ENCODE peak calls at places on chromosomes 1 and 21, in ten cellular contexts. D, H, N, O, G, M, X, Q, E and C are unnamed samples.
A peak's percentile ranks its signal among the peaks of the same experiment; 100 is the strongest.

GRCh38 chr1:9875636-9876000 is 34.5 kb downstream of the CTNNBIP1 start:
- DNase-seq in D (no peak), H (no peak), N (no peak), O (no peak), G (no peak), M (no peak), X (no peak), Q (no peak), E (no peak), C (no peak)

GRCh38 chr1:173280899-173281660 is 73.9 kb upstream of the TNFSF4 start:
- DNase-seq in D (no peak), H (no peak), N (no peak), O (no peak), G (no peak), M (no peak), X (peak; percentile 47), Q (no peak), E (no peak), C (no peak)

GRCh38 chr1:117164209-117164608 is 42.7 kb upstream of the TRIM45 start:
- DNase-seq in D (no peak), H (no peak), N (no peak), O (no peak), G (no peak), M (no peak), X (no peak), Q (no peak), E (no peak), C (no peak)

GRCh38 chr1:153488731-153489130 is 28.3 kb upstream of the S100A7 start:
- DNase-seq in D (peak; percentile 83), H (no peak), N (peak; percentile 85), O (no peak), G (no peak), M (no peak), X (no peak), Q (no peak), E (peak; percentile 60), C (no peak)

GRCh38 chr1:248599396-248599795 is 1.9 kb upstream of the OR2T10 start:
- DNase-seq in D (no peak), H (no peak), N (no peak), O (no peak), G (no peak), M (no peak), X (no peak), Q (no peak), E (no peak), C (no peak)

GRCh38 chr1:150661156-150661555 is 31.7 kb upstream of the ENSA start:
- DNase-seq in D (no peak), H (no peak), N (no peak), O (no peak), G (no peak), M (no peak), X (no peak), Q (no peak), E (no peak), C (no peak)

GRCh38 chr1:40998668-40999067 is 19.2 kb downstream of the CTPS1 start:
- DNase-seq in D (no peak), H (no peak), N (no peak), O (no peak), G (no peak), M (no peak), X (no peak), Q (no peak), E (no peak), C (no peak)

GRCh38 chr1:32380061-32380460 is 14.2 kb downstream of the BSDC1 start:
- DNase-seq in D (no peak), H (no peak), N (no peak), O (no peak), G (no peak), M (no peak), X (no peak), Q (no peak), E (no peak), C (no peak)

GRCh38 chr1:241608379-241609033 is 31.7 kb downstream of the CHML start:
- DNase-seq in D (peak; percentile 58), H (no peak), N (peak; percentile 71), O (no peak), G (no peak), M (peak; percentile 34), X (peak; percentile 79), Q (no peak), E (no peak), C (no peak)

GRCh38 chr1:111515291-111516007 is 12.0 kb upstream of the ADORA3 start:
- DNase-seq in D (peak; percentile 57), H (peak; percentile 75), N (peak; percentile 72), O (peak; percentile 47), G (no peak), M (peak; percentile 65), X (peak; percentile 54), Q (no peak), E (no peak), C (peak; percentile 24)

GRCh38 chr1:186782791-186783190 is 46.0 kb upstream of the PLA2G4A start:
- DNase-seq in D (peak; percentile 42), H (no peak), N (peak; percentile 51), O (no peak), G (no peak), M (peak; percentile 37), X (peak; percentile 40), Q (no peak), E (no peak), C (no peak)

GRCh38 chr1:18722270-18722669 is 91.6 kb downstream of the PAX7 start:
- DNase-seq in D (no peak), H (no peak), N (no peak), O (no peak), G (no peak), M (no peak), X (no peak), Q (no peak), E (no peak), C (no peak)

GRCh38 chr21:14880922-14881321 is 183.9 kb downstream of the NRIP1 start:
- DNase-seq in D (peak; percentile 80), H (no peak), N (peak; percentile 84), O (no peak), G (no peak), M (peak; percentile 73), X (peak; percentile 88), Q (no peak), E (no peak), C (no peak)

GRCh38 chr1:24926596-24927249 is 3.4 kb downstream of the RUNX3 start:
- DNase-seq in D (no peak), H (no peak), N (no peak), O (no peak), G (peak; percentile 37), M (peak; percentile 29), X (no peak), Q (no peak), E (no peak), C (no peak)

GRCh38 chr1:222392571-222392970 is 155.3 kb downstream of the HHIPL2 start:
- DNase-seq in D (peak; percentile 86), H (no peak), N (peak; percentile 90), O (no peak), G (no peak), M (no peak), X (peak; percentile 91), Q (no peak), E (no peak), C (no peak)

GRCh38 chr1:160519542-160520435 is 3.3 kb downstream of the SLAMF6 start:
- DNase-seq in D (no peak), H (no peak), N (no peak), O (no peak), G (peak; percentile 16), M (no peak), X (no peak), Q (no peak), E (no peak), C (no peak)

GRCh38 chr1:171781167-171781875 is at the start of gene METTL13:
- DNase-seq in D (peak; percentile 99), H (peak; percentile 99), N (peak; percentile 100), O (peak; percentile 99), G (peak; percentile 99), M (peak; percentile 100), X (peak; percentile 99), Q (peak; percentile 99), E (peak; percentile 99), C (peak; percentile 99)
- TF ChIP-seq CTCF in D (no peak), H (no peak), N (no peak), O (no peak), G (no peak), M (no peak), X (peak; percentile 6), Q (no peak), E (no peak), C (no peak)

GRCh38 chr1:61092643-61093042 is 10.3 kb downstream of the NFIA start:
- DNase-seq in D (no peak), H (no peak), N (no peak), O (no peak), G (no peak), M (no peak), X (no peak), Q (no peak), E (no peak), C (no peak)
- H3K4me1 ChIP-seq in D (no peaks in the 10 kb centered on the region), H (no peaks in the 10 kb centered on the region), N (peaks cover 2% of the 10 kb centered on the region), O (peaks cover 10% of the 10 kb centered on the region), G (no peaks in the 10 kb centered on the region), M (peaks cover 14% of the 10 kb centered on the region), X (no peaks in the 10 kb centered on the region), Q (no peaks in the 10 kb centered on the region), E (peaks cover 35% of the 10 kb centered on the region), C (no peaks in the 10 kb centered on the region)

GRCh38 chr1:50084389-50084788 is 24.3 kb upstream of the ELAVL4 start:
- DNase-seq in D (no peak), H (no peak), N (no peak), O (no peak), G (no peak), M (no peak), X (no peak), Q (no peak), E (no peak), C (no peak)

GRCh38 chr1:50077273-50077672 is 31.4 kb upstream of the ELAVL4 start:
- DNase-seq in D (no peak), H (no peak), N (no peak), O (no peak), G (no peak), M (no peak), X (no peak), Q (no peak), E (no peak), C (no peak)

DNA sequence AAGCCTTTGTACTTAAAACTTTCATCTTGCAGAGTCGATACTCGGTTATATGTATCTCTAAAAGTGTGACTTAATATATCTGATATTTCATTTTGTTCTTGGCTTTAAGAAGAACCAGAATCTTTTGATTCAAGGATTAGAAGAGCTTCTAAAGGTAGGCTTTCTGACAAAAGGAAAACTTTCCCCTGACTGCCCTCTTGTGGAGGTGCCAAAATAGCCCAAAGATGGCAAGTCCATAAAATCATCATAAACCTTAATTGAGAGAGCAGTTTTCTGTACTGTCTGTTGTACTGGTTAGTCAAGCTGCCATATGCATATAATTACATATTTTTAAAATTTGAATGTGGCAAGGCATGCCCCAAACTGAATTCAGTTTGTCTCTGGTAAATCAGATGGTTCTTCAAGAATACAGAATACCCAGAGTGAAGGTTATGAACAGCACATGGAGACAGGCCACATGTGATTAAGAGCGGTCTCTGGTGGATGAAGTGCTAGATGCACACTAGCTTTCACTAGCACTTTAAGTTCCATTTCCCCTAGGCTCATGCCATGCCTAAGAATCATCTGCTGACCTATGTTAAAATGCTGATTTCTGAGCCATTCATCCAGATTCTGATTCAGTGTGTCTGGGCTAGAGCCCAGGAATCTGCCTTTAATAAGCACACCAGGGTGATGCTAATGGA is 27.7 kb upstream of the ELAVL4 start:
- DNase-seq in D (no peak), H (no peak), N (peak; percentile 1), O (no peak), G (no peak), M (no peak), X (no peak), Q (peak; percentile 18), E (peak; percentile 25), C (peak; percentile 23)
- TF ChIP-seq CTCF in D (peak; percentile 29), H (peak; percentile 50), N (no peak), O (no peak), G (no peak), M (no peak), X (no peak), Q (no peak), E (peak; percentile 20), C (peak; percentile 59)

GRCh38 chr1:93753766-93754763 is 72.4 kb upstream of the BCAR3 start:
- DNase-seq in D (peak; percentile 98), H (peak; percentile 50), N (peak; percentile 97), O (no peak), G (no peak), M (peak; percentile 99), X (peak; percentile 98), Q (no peak), E (no peak), C (no peak)
- H3K4me1 ChIP-seq in D (peaks cover 24% of the 10 kb centered on the region), H (no peaks in the 10 kb centered on the region), N (peaks cover 24% of the 10 kb centered on the region), O (no peaks in the 10 kb centered on the region), G (peaks cover 8% of the 10 kb centered on the region), M (peaks cover 15% of the 10 kb centered on the region), X (peaks cover 22% of the 10 kb centered on the region), Q (no peaks in the 10 kb centered on the region), E (no peaks in the 10 kb centered on the region), C (no peaks in the 10 kb centered on the region)